ENCODE peak calls at places on chromosomes 7 and 10, in five cellular contexts. One of them, this sample, is unnamed.
A peak's percentile ranks its signal among the peaks of the same experiment; 100 is the strongest.

GRCh38 chr10:99551158-99551557 is 18.4 kb downstream of the NKX2-3 start:
- DNase-seq in psoas muscle: peak; percentile 44
- DNase-seq in GM10248: no peak
- DNase-seq in tibial nerve: no peak
- DNase-seq in breast epithelium: no peak
- DNase-seq in this sample: no peak

GRCh38 chr7:27176343-27176731 is 2.2 kb upstream of the HOXA10 start:
- DNase-seq in psoas muscle: no peak
- DNase-seq in GM10248: no peak
- DNase-seq in tibial nerve: no peak
- DNase-seq in breast epithelium: no peak
- DNase-seq in this sample: no peak

GRCh38 chr10:77898323-77899079 is 28.1 kb downstream of the DLG5 start:
- DNase-seq in psoas muscle: no peak
- DNase-seq in GM10248: no peak
- DNase-seq in tibial nerve: no peak
- DNase-seq in breast epithelium: peak; percentile 92
- DNase-seq in this sample: peak; percentile 25

GRCh38 chr7:585229-585711 is 65.6 kb upstream of the PDGFA start:
- DNase-seq in psoas muscle: no peak
- DNase-seq in GM10248: peak; percentile 78
- DNase-seq in tibial nerve: no peak
- DNase-seq in breast epithelium: no peak
- DNase-seq in this sample: no peak

GRCh38 chr10:124696446-124697392 is 47.5 kb downstream of the FAM53B start:
- DNase-seq in psoas muscle: no peak
- DNase-seq in GM10248: peak; percentile 83
- DNase-seq in tibial nerve: no peak
- DNase-seq in breast epithelium: no peak
- DNase-seq in this sample: no peak

GRCh38 chr10:102691701-102692100 is 22.5 kb downstream of the ARL3 start:
- DNase-seq in psoas muscle: no peak
- DNase-seq in GM10248: no peak
- DNase-seq in tibial nerve: no peak
- DNase-seq in breast epithelium: no peak
- DNase-seq in this sample: no peak

GRCh38 chr10:86958831-86959736 is 685 bp downstream of the SNCG start:
- DNase-seq in psoas muscle: peak; percentile 68
- DNase-seq in GM10248: no peak
- DNase-seq in tibial nerve: no peak
- DNase-seq in breast epithelium: peak; percentile 80
- DNase-seq in this sample: no peak

GRCh38 chr10:47311193-47311899 is 10.9 kb upstream of the GDF2 start:
- DNase-seq in psoas muscle: no peak
- DNase-seq in GM10248: no peak
- DNase-seq in tibial nerve: no peak
- DNase-seq in breast epithelium: no peak
- DNase-seq in this sample: no peak

GRCh38 chr10:74825033-74825370 is 1.4 kb upstream of the KAT6B start:
- DNase-seq in psoas muscle: peak; percentile 49
- DNase-seq in GM10248: peak; percentile 60
- DNase-seq in tibial nerve: no peak
- DNase-seq in breast epithelium: peak; percentile 39
- DNase-seq in this sample: peak; percentile 34

GRCh38 chr7:42805601-42806000 is 106.3 kb downstream of the C7orf25 start:
- DNase-seq in psoas muscle: no peak
- DNase-seq in GM10248: no peak
- DNase-seq in tibial nerve: no peak
- DNase-seq in breast epithelium: no peak
- DNase-seq in this sample: no peak

GRCh38 chr7:13829914-13830603 is 159.4 kb downstream of the ETV1 start:
- DNase-seq in psoas muscle: no peak
- DNase-seq in GM10248: no peak
- DNase-seq in tibial nerve: no peak
- DNase-seq in breast epithelium: no peak
- DNase-seq in this sample: no peak

GRCh38 chr10:100345570-100346330 is 1.3 kb upstream of the SCD start:
- DNase-seq in psoas muscle: no peak
- DNase-seq in GM10248: no peak
- DNase-seq in tibial nerve: no peak
- DNase-seq in breast epithelium: no peak
- DNase-seq in this sample: no peak

GRCh38 chr10:45008524-45009161 is 7.9 kb downstream of the ZNF22 start:
- DNase-seq in psoas muscle: no peak
- DNase-seq in GM10248: peak; percentile 60
- DNase-seq in tibial nerve: no peak
- DNase-seq in breast epithelium: no peak
- DNase-seq in this sample: peak; percentile 44

GRCh38 chr10:70474780-70475179 is 3.8 kb upstream of the PALD1 start:
- DNase-seq in psoas muscle: no peak
- DNase-seq in GM10248: no peak
- DNase-seq in tibial nerve: no peak
- DNase-seq in breast epithelium: no peak
- DNase-seq in this sample: no peak

GRCh38 chr10:73867126-73867807 is 7.1 kb downstream of the CAMK2G start:
- DNase-seq in psoas muscle: no peak
- DNase-seq in GM10248: no peak
- DNase-seq in tibial nerve: no peak
- DNase-seq in breast epithelium: no peak
- DNase-seq in this sample: no peak

GRCh38 chr10:89390875-89391576 is 1.4 kb upstream of the IFIT1 start:
- DNase-seq in psoas muscle: no peak
- DNase-seq in GM10248: no peak
- DNase-seq in tibial nerve: no peak
- DNase-seq in breast epithelium: no peak
- DNase-seq in this sample: no peak

GRCh38 chr7:74364061-74364460 is 74.9 kb downstream of the CLIP2 start:
- DNase-seq in psoas muscle: no peak
- DNase-seq in GM10248: no peak
- DNase-seq in tibial nerve: no peak
- DNase-seq in breast epithelium: no peak
- DNase-seq in this sample: peak; percentile 43

GRCh38 chr7:80907141-80907601 is 11.7 kb downstream of the SEMA3C start:
- DNase-seq in psoas muscle: no peak
- DNase-seq in GM10248: no peak
- DNase-seq in tibial nerve: no peak
- DNase-seq in breast epithelium: no peak
- DNase-seq in this sample: no peak

GRCh38 chr10:95552680-95553342 is 8.4 kb downstream of the SORBS1 start:
- DNase-seq in psoas muscle: no peak
- DNase-seq in GM10248: no peak
- DNase-seq in tibial nerve: no peak
- DNase-seq in breast epithelium: no peak
- DNase-seq in this sample: no peak

GRCh38 chr7:94410471-94411466 is 16.1 kb downstream of the COL1A2 start:
- DNase-seq in psoas muscle: no peak
- DNase-seq in GM10248: no peak
- DNase-seq in tibial nerve: no peak
- DNase-seq in breast epithelium: no peak
- DNase-seq in this sample: no peak

GRCh38 chr10:78775891-78776290 is 292.9 kb upstream of the ZMIZ1 start:
- DNase-seq in psoas muscle: no peak
- DNase-seq in GM10248: no peak
- DNase-seq in tibial nerve: peak; percentile 1
- DNase-seq in breast epithelium: no peak
- DNase-seq in this sample: no peak

GRCh38 chr7:92767427-92767826 is 68.9 kb downstream of the CDK6 start:
- DNase-seq in psoas muscle: no peak
- DNase-seq in GM10248: no peak
- DNase-seq in tibial nerve: no peak
- DNase-seq in breast epithelium: no peak
- DNase-seq in this sample: no peak
- TF ChIP-seq CTCF in psoas muscle: no peak
- TF ChIP-seq CTCF in GM10248: no peak
- TF ChIP-seq CTCF in tibial nerve: no peak
- TF ChIP-seq CTCF in breast epithelium: no peak
- TF ChIP-seq CTCF in this sample: no peak

DNA sequence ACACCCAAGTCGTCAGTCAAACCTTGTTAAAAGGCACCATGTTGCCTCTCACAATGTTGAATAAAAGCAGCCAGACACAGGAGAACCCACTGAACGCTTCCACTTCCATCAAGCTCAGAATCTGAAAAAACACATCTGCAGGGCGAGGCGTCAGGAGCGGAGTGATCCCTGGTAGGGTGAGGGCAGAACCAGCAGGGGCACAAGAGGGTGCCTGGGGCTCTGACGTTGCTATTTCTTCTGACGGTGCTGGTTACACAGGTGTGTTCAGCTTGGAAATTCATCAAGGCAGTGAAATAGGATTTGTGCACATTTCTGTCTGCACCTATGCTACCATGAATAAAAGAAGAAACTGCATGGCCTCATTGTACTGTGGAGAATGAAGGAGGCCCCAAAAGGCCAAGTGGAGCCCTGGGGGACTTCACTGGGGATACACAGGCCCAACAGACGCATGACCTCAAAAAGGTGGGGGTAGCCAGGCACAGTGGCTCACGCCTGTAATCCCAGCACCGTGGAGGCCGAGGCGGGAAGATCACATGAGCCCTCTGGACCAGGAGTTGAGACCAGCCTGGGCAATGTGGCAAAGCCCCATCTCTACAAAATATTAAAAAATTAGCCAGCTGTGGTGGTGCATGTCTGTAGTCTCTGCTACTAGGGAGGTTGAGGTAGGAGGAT is 19.2 kb upstream of the NCAPG2 start:
- DNase-seq in psoas muscle: no peak
- DNase-seq in GM10248: no peak
- DNase-seq in tibial nerve: no peak
- DNase-seq in breast epithelium: no peak
- DNase-seq in this sample: no peak
- TF ChIP-seq CTCF in psoas muscle: no peak
- TF ChIP-seq CTCF in GM10248: no peak
- TF ChIP-seq CTCF in tibial nerve: no peak
- TF ChIP-seq CTCF in breast epithelium: no peak
- TF ChIP-seq CTCF in this sample: no peak

DNA sequence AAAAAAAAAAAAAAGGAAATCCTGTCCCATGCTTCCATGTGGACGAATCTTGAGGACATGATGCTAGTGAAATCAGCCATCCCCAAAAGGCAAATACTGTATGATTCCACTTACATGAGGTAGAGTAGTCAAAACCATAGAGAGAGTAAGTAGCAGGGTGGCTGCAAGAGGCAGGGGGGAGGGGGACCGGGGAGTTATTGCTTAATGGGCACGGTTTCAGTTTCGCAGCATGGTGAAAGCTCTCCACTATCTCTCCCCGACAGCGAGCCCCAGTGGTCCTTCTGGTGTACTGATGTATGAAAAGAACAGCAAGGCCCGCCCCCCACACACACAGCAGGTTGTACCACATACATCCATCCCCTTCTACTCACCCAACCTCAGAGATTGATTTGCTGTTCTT is 32.8 kb downstream of the NOD1 start:
- DNase-seq in psoas muscle: peak; percentile 67
- DNase-seq in GM10248: peak; percentile 85
- DNase-seq in tibial nerve: peak; percentile 48
- DNase-seq in breast epithelium: no peak
- DNase-seq in this sample: no peak
- TF ChIP-seq CTCF in psoas muscle: no peak
- TF ChIP-seq CTCF in GM10248: peak; percentile 37
- TF ChIP-seq CTCF in tibial nerve: peak; percentile 17
- TF ChIP-seq CTCF in breast epithelium: no peak
- TF ChIP-seq CTCF in this sample: no peak

GRCh38 chr7:119197872-119198527 is 973.5 kb downstream of the ANKRD7 start:
- DNase-seq in psoas muscle: no peak
- DNase-seq in GM10248: peak; percentile 24
- DNase-seq in tibial nerve: no peak
- DNase-seq in breast epithelium: no peak
- DNase-seq in this sample: peak; percentile 25
- TF ChIP-seq CTCF in psoas muscle: peak; percentile 35
- TF ChIP-seq CTCF in GM10248: peak; percentile 78
- TF ChIP-seq CTCF in tibial nerve: peak; percentile 46
- TF ChIP-seq CTCF in breast epithelium: no peak
- TF ChIP-seq CTCF in this sample: peak; percentile 75

DNA sequence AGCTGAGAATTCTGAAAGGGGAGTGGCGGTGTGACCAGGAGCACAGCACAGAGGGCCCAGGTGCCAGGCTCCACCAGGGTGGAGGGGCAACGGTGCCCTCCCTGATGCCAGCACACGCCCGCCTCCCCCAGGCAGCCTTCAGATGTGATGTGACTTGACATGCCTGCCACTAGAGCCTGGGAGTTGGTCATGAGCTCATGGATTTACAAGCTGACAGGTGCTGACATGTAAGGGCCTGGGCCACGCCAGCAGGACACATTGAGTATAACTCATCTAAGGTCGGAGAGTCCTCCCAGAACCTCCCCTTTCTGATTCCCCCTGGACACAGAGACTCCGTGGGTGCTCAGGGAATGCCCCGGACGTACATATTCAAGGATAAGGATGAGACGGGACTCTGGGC is 74.2 kb downstream of the LSM5 start:
- DNase-seq in psoas muscle: no peak
- DNase-seq in GM10248: no peak
- DNase-seq in tibial nerve: no peak
- DNase-seq in breast epithelium: no peak
- DNase-seq in this sample: no peak
- TF ChIP-seq CTCF in psoas muscle: no peak
- TF ChIP-seq CTCF in GM10248: no peak
- TF ChIP-seq CTCF in tibial nerve: no peak
- TF ChIP-seq CTCF in breast epithelium: no peak
- TF ChIP-seq CTCF in this sample: no peak

GRCh38 chr7:21507627-21508343 is 35.1 kb upstream of the DNAH11 start:
- DNase-seq in psoas muscle: peak; percentile 19
- DNase-seq in GM10248: no peak
- DNase-seq in tibial nerve: no peak
- DNase-seq in breast epithelium: no peak
- DNase-seq in this sample: peak; percentile 50
- TF ChIP-seq CTCF in psoas muscle: peak; percentile 79
- TF ChIP-seq CTCF in GM10248: peak; percentile 20
- TF ChIP-seq CTCF in tibial nerve: peak; percentile 31
- TF ChIP-seq CTCF in breast epithelium: peak; percentile 29
- TF ChIP-seq CTCF in this sample: peak; percentile 52

DNA sequence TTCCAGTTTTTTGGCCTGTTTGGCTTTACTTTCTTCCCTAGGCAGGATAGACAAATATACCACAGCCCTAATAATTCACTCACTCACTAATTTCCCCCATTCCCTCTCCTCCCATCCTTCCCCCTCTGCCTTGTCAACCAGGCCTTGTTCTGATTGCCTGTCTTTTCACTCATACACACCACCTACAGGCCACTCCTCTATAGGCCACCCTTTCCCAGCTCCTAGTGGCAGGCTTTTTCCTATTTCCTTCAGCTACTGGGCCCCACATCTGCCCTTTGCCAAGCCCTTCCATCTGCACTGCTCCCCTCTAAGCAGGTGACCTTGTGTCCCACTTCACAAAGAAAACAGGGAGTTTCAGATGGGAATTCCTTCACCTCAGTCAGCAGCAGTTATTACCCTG is 59.8 kb upstream of the MSRB2 start:
- DNase-seq in psoas muscle: no peak
- DNase-seq in GM10248: no peak
- DNase-seq in tibial nerve: no peak
- DNase-seq in breast epithelium: no peak
- DNase-seq in this sample: peak; percentile 23
- TF ChIP-seq CTCF in psoas muscle: no peak
- TF ChIP-seq CTCF in GM10248: no peak
- TF ChIP-seq CTCF in tibial nerve: no peak
- TF ChIP-seq CTCF in breast epithelium: no peak
- TF ChIP-seq CTCF in this sample: peak; percentile 25

GRCh38 chr10:68897336-68897741 is 3.8 kb upstream of the DDX50 start:
- DNase-seq in psoas muscle: no peak
- DNase-seq in GM10248: peak; percentile 39
- DNase-seq in tibial nerve: no peak
- DNase-seq in breast epithelium: peak; percentile 23
- DNase-seq in this sample: peak; percentile 67
- TF ChIP-seq CTCF in psoas muscle: peak; percentile 68
- TF ChIP-seq CTCF in GM10248: peak; percentile 37
- TF ChIP-seq CTCF in tibial nerve: peak; percentile 37
- TF ChIP-seq CTCF in breast epithelium: peak; percentile 41
- TF ChIP-seq CTCF in this sample: no peak

GRCh38 chr7:123131140-123131539 is 68.6 kb downstream of the SLC13A1 start:
- DNase-seq in psoas muscle: no peak
- DNase-seq in GM10248: no peak
- DNase-seq in tibial nerve: no peak
- DNase-seq in breast epithelium: no peak
- DNase-seq in this sample: no peak
- TF ChIP-seq CTCF in psoas muscle: no peak
- TF ChIP-seq CTCF in GM10248: no peak
- TF ChIP-seq CTCF in tibial nerve: no peak
- TF ChIP-seq CTCF in breast epithelium: no peak
- TF ChIP-seq CTCF in this sample: no peak